ENCODE peak calls at places on chromosomes 12 and 14, in four cellular contexts. J is HCT116, M is K562, W is HepG2. X is an unnamed sample.
A peak's percentile ranks its signal among the peaks of the same experiment; 100 is the strongest.

GRCh38 chr12:67655829-67656614 is 7.5 kb downstream of the DYRK2 start:
- DNase-seq in M (no peak), W (no peak), J (no peak), X (no peak)

GRCh38 chr12:40241741-40242140 is 16.9 kb downstream of the LRRK2 start:
- DNase-seq in M (no peak), W (no peak), J (no peak), X (no peak)

GRCh38 chr12:3315201-3315661 is 175.8 kb upstream of the PRMT8 start:
- DNase-seq in J (no peak), M (no peak), W (no peak), X (peak; percentile 65)

GRCh38 chr12:2902287-2902880 is 11.7 kb downstream of the TULP3 start:
- DNase-seq in J (no peak), M (peak; percentile 24), W (no peak), X (peak; percentile 68)

GRCh38 chr12:26612203-26612602 is 220.8 kb downstream of the ITPR2 start:
- DNase-seq in J (no peak), W (no peak), M (no peak), X (no peak)

GRCh38 chr14:23548351-23549318 is 2.9 kb downstream of the ZFHX2 start:
- DNase-seq in W (no peak), M (no peak), J (no peak), X (no peak)

GRCh38 chr14:68384335-68384734 is 408.5 kb downstream of the ZFP36L1 start:
- DNase-seq in M (no peak), J (no peak), W (no peak), X (no peak)

GRCh38 chr12:105252901-105253300 is 16.9 kb upstream of the APPL2 start:
- DNase-seq in J (no peak), W (no peak), M (no peak), X (no peak)

GRCh38 chr12:75603475-75603874 is 92.1 kb upstream of the KRR1 start:
- DNase-seq in M (no peak), J (no peak), W (no peak), X (no peak)

GRCh38 chr14:71231521-71232393 is 324.5 kb downstream of the PCNX1 start:
- DNase-seq in J (no peak), M (peak; percentile 58), W (no peak), X (peak; percentile 19)

GRCh38 chr12:26872623-26873022 is 39.6 kb upstream of the ITPR2 start:
- DNase-seq in M (no peak), J (no peak), W (no peak), X (no peak)

GRCh38 chr12:105470601-105471000 is 140.1 kb downstream of the C12orf75 start:
- DNase-seq in W (no peak), J (no peak), M (no peak), X (no peak)

GRCh38 chr14:91586451-91586850 is 76.3 kb upstream of the PPP4R3A start:
- DNase-seq in M (no peak), W (no peak), J (no peak), X (no peak)

GRCh38 chr14:98189521-98189920 is 1082.5 kb downstream of the BCL11B start:
- DNase-seq in M (no peak), W (no peak), J (no peak), X (no peak)

DNA sequence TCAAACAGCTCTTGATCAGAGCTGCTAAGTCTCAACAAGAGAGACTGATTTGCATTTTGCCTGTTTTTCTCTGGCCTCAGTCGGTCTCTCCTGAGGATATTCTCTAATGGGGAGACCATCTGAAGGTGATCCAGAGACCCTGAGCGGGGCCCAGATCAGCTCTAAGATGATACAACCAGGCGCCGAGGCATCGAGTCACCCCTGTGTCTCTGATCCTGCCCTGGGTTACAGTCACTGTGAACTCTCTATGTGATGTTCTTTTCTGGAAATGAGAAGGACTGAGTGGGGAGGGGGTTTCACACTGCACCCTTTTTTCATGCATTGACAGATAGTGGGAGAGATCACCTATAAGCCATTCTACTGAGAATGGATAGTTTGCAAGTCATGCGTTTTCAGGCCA is 247.6 kb upstream of the PWP1 start:
- DNase-seq in M (no peak), W (no peak), J (no peak), X (no peak)
- TF ChIP-seq ELF1 in M (no peak), W (no peak), J (no peak), X (no peak)

DNA sequence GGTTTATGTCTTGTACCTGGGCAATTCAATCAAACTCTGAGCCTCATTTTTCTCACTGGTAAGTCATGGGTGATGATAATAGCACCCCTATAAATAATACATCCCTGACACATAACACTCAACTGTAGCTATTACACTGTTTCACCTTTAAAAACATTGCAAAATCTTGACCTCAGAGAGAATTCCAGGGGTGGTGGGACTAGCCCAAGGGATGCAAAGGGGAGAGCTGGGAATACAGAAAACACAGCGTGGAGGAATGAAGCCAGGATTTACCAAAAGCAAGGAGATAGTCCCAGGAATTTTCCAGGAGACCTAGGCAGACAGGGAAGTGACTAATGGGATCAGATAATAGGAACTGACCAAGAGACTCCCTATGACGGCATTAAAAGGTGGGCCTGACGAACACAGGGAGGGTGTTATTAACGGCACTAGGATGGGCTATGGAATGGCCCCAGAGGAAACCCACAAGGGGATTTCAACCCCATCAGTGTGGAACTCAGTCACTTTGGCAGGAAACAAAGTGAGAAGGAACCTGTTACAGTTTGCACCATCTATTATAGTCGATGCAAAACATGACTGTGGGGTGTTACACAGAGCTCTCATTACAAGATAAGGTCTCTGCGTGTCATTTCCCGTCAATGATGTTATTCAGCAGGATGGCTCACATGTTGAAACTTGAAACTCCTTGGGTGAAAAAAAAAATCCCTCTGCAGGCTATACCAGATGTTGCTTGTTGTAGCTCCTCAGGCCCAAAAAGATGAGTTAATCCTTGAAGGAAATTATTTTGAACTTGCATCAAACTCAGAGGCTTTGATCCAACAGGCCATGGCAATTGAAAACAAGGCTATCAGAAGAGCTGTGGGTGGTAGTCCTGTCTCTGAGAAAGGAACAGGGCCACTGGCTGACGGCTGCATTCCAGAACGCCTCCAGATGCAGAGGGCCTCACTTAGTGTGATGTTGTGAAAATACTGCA is 58.7 kb downstream of the DRAM1 start:
- DNase-seq in W (no peak), J (no peak), M (peak; percentile 14), X (no peak)
- TF ChIP-seq JUND in W (no peak), J (no peak), M (no peak), X (peak; percentile 41)

GRCh38 chr12:24244801-24245200 is 295.3 kb upstream of the SOX5 start:
- DNase-seq in J (no peak), M (no peak), W (no peak), X (no peak)
- TF ChIP-seq ELF1 in J (no peak), M (no peak), W (no peak), X (no peak)

GRCh38 chr14:63203015-63203414 is 1.2 kb upstream of the RHOJ start:
- DNase-seq in M (no peak), J (no peak), W (no peak), X (no peak)

GRCh38 chr14:63205281-63205575 is 985 bp downstream of the RHOJ start:
- DNase-seq in J (no peak), M (no peak), W (no peak), X (no peak)

GRCh38 chr14:63205850-63206249 is 1.6 kb downstream of the RHOJ start:
- DNase-seq in J (no peak), W (no peak), M (no peak), X (no peak)

GRCh38 chr14:63204407-63205280 is at the start of gene RHOJ:
- DNase-seq in J (no peak), M (no peak), W (no peak), X (no peak)

DNA sequence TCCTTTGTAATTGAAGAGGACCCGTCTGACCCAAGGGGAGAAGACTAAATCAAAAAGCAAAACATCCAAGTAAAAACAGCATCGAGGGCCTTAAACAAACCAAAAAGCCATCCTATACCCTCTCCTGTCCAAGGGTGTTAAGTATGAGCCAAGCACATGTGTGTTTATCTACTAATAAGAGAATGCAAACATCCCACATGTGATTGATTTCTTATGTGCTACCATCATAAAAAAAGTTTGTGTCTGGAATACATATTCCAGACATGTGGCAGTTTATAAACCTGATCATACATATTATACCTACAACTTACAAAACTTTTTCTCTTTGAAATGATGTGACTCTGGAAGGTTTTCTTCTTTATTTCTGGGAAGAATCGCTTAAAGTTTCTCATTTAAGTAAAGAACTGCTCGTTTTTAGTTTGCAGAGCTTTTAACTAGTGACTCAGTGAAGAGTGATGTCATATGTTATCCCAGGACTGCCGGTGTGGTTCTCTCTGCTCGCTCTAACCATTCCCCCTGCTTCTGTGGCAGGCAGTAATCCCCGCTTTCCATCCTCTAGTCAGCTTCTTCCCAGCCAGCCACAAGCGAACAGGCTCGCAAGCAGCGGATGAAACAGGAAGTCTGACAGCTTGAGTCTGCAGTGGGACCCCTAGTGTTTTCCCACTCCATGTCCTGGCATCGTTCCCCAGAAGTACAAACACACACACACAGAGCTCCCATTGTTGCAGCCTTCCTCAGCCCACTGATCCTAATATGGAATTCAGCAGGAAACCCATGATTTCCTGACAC is 431 bp upstream of the RHOJ start:
- DNase-seq in W (peak; percentile 90), J (no peak), M (peak; percentile 2), X (peak; percentile 34)
- TF ChIP-seq JUND in W (no peak), J (no peak), M (no peak), X (peak; percentile 57)

DNA sequence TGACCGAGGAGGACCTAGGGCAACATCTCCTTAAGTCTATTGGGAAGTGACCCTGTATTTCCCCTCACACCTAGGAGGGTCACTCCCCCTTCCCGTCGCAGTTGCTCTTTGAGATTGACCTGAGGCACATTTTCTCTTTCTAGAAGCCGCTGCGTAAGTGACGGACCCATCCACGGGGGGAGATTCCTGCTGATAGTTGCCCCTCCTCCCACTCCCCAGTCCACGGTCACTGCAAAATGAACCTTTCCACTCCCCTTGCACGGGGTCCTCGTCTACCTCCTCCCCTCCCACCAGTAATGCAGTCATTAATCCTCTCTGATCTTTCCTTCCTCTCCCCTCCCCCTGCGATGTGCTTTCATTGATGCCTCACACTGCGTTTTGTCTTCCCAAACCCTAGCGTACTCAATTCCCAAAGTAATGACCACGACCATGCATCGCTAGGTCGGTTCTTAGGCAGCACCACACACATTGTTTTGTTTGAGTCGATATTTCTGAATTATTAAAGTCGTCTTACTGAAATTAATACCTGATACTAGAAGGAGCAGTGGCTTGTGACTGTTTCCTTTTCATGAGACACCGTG is 790 bp downstream of the ETNK1 start:
- DNase-seq in M (peak; percentile 63), J (peak; percentile 16), W (peak; percentile 40), X (peak; percentile 59)
- TF ChIP-seq ELF1 in M (no peak), J (no peak), W (no peak), X (no peak)

GRCh38 chr12:14548609-14549008 is 19.1 kb downstream of the PLBD1 start:
- DNase-seq in W (no peak), J (no peak), M (no peak), X (no peak)
- TF ChIP-seq JUND in W (no peak), J (no peak), M (no peak), X (no peak)

X was measured in SK-N-SH.